ENCODE peak calls at places on chromosomes 6 and 20, in nine cellular contexts. R, K, C, A, P, D, L, X and Y are unnamed samples.

GRCh38 chr6:10518461-10519216 is 2.5 kb upstream of the GCNT2 start:
- DNase-seq in K (peak; percentile 88), L (no peak), D (no peak), C (no peak), X (no peak), P (peak; percentile 14), R (no peak), A (peak; percentile 93), Y (no peak)

GRCh38 chr20:53402233-53403005 is 191.2 kb downstream of the ZNF217 start:
- DNase-seq in L (no peak), X (no peak), K (no peak), C (no peak), R (no peak), A (no peak), P (no peak), D (no peak), Y (no peak)

GRCh38 chr20:8523684-8524083 is 391.6 kb downstream of the PLCB1 start:
- DNase-seq in D (no peak), L (no peak), C (no peak), P (no peak), X (no peak), A (peak; percentile 34), R (no peak), K (no peak), Y (no peak)

GRCh38 chr6:16649241-16649640 is 112.0 kb downstream of the ATXN1 start:
- DNase-seq in A (no peak), R (no peak), P (no peak), K (no peak), D (no peak), L (no peak), X (no peak), C (no peak), Y (no peak)

GRCh38 chr20:18263723-18264122 is 24.6 kb upstream of the ZNF133 start:
- DNase-seq in D (no peak), P (no peak), A (no peak), L (no peak), C (no peak), R (peak; percentile 47), K (no peak), X (no peak), Y (no peak)

GRCh38 chr20:20664795-20665194 is 47.6 kb downstream of the RALGAPA2 start:
- DNase-seq in P (peak; percentile 34), L (peak; percentile 27), C (no peak), X (no peak), K (peak; percentile 77), D (peak; percentile 18), A (peak; percentile 76), R (no peak), Y (no peak)

GRCh38 chr6:148193063-148193680 is 149.5 kb upstream of the SASH1 start:
- DNase-seq in K (no peak), P (no peak), C (no peak), A (no peak), L (peak; percentile 84), D (no peak), X (no peak), R (peak; percentile 59), Y (no peak)

GRCh38 chr6:28542440-28543293 is 17.0 kb downstream of the GPX5 start:
- DNase-seq in L (peak; percentile 51), R (no peak), C (peak; percentile 46), A (peak; percentile 91), D (no peak), X (peak; percentile 9), K (peak; percentile 70), P (peak; percentile 73), Y (no peak)

GRCh38 chr6:158040051-158040803 is 58.6 kb downstream of the SYNJ2 start:
- DNase-seq in R (no peak), P (no peak), L (no peak), A (peak; percentile 95), K (peak; percentile 99), X (no peak), D (no peak), C (peak; percentile 54), Y (no peak)
- TF ChIP-seq POLR2A in R (no peak), P (no peak), L (no peak), A (no peak), K (peak; percentile 89), X (no peak), D (no peak), C (no peak), Y (no peak)

DNA sequence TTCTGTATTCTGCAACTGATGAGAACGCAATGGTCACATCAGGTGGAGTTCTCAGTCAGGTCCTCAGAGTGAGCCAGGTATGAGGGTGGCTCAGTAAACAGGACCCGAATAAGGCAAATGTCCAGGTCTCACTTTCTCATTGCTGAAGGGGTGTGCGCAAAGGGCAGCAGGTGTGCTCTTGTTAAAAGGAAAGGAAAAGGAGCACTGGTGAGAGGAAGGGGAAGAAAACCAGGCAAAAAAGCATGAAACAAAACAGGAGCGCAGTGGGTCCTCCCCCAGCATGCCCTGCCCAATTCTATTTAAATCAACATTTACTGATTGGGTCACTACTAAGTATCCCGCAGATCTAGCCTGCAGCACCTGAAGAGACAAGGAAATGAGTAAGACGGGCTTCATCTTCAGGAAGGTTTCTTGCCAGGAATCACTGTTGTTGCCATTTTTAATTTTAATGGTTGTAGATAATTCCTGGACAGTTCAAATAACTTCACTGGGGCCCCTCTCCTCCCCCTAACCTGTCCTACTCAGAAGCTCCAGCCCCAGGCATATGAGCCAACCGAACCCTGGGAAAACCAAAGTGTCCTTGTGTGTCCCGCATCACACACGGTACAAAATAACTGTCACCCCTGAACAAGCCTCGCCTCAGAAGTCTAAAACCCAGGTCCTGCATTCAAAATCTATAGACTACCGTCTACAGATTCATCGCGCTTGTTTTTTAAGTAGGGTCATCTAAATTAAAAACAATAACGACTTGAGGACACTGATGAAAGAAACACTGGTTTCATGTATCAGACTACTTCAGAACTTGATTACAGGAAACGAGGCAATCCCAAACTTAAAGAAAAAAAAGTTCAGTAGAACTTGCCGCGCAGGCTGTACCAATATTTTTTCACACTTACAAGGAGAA is 980 bp downstream of the MBOAT1 start:
- DNase-seq in K (peak; percentile 42), A (no peak), X (no peak), L (peak; percentile 55), D (no peak), R (peak; percentile 44), P (peak; percentile 46), C (no peak), Y (no peak)
- TF ChIP-seq POLR2A in K (no peak), A (no peak), X (no peak), L (no peak), D (no peak), R (no peak), P (peak; percentile 40), C (no peak), Y (peak; percentile 36)

DNA sequence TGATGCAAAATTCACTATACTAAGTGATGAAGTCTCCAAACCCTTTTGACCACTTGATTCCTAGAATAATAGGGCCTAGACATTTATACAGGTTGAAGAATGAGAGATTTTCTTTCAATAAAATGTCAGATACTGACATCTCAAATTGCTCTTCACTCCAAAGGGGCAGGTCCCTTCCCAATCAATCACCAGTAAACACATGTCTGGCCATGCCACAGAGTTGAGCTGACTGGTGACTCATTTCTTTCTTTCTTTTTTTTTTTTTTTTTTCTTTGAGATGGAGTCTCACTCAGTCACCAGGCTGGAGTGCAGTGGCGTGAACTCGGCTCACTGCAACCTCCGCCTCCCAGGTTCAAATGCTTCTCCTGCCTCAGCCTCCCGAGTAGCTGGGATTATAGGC is 388.6 kb upstream of the BTBD3 start:
- DNase-seq in C (no peak), P (no peak), K (no peak), X (no peak), R (no peak), L (no peak), D (no peak), A (no peak), Y (no peak)
- TF ChIP-seq POLR2A in C (no peak), P (no peak), K (no peak), X (no peak), R (no peak), L (no peak), D (no peak), A (no peak), Y (no peak)

GRCh38 chr6:119476554-119476953 is 127.0 kb upstream of the MAN1A1 start:
- DNase-seq in A (no peak), C (no peak), R (no peak), L (no peak), K (no peak), D (no peak), X (no peak), P (no peak), Y (no peak)

GRCh38 chr6:119481098-119481497 is 131.5 kb upstream of the MAN1A1 start:
- DNase-seq in K (no peak), D (no peak), C (no peak), L (no peak), R (no peak), A (no peak), X (no peak), P (no peak), Y (no peak)

GRCh38 chr6:119481981-119482380 is 132.4 kb upstream of the MAN1A1 start:
- DNase-seq in P (no peak), X (no peak), L (no peak), D (no peak), K (no peak), A (no peak), C (no peak), R (no peak), Y (no peak)

GRCh38 chr6:119482850-119483285 is 133.3 kb upstream of the MAN1A1 start:
- DNase-seq in P (peak; percentile 11), L (no peak), A (no peak), K (no peak), X (no peak), D (no peak), C (no peak), R (peak; percentile 34), Y (no peak)

GRCh38 chr6:119479860-119480655 is 130.5 kb upstream of the MAN1A1 start:
- DNase-seq in D (no peak), X (no peak), C (no peak), L (no peak), K (no peak), P (no peak), A (no peak), R (no peak), Y (no peak)
- TF ChIP-seq POLR2A in D (no peak), X (no peak), C (no peak), L (no peak), K (no peak), P (no peak), A (no peak), R (no peak), Y (no peak)

GRCh38 chr20:10433623-10434466 is at the start of gene MKKS:
- DNase-seq in A (peak; percentile 94), R (peak; percentile 89), X (peak; percentile 55), D (peak; percentile 92), C (peak; percentile 89), L (peak; percentile 91), P (peak; percentile 89), K (peak; percentile 90), Y (peak; percentile 48)
- TF ChIP-seq POLR2A in A (peak; percentile 67), R (no peak), X (no peak), D (no peak), C (peak; percentile 35), L (no peak), P (no peak), K (no peak), Y (peak; percentile 33)